ENCODE peak calls at places on chromosomes 5 and 9, in six cellular contexts. D is sigmoid colon, I is fibroblast of mammary gland, T is GM10248, M is AG10803, B is stomach. N is an unnamed sample.

GRCh38 chr5:119368238-119368630 is 12.4 kb downstream of the TNFAIP8 start:
- DNase-seq in D (no peak), I (no peak), T (no peak), M (no peak), B (no peak), N (peak; percentile 85)

GRCh38 chr5:64949331-64949730 is 180.6 kb downstream of the CWC27 start:
- DNase-seq in D (no peak), I (no peak), T (no peak), M (no peak), B (no peak), N (no peak)

GRCh38 chr5:150665044-150665443 is 4.0 kb downstream of the MYOZ3 start:
- DNase-seq in D (no peak), I (no peak), T (no peak), M (peak; percentile 54), B (no peak), N (no peak)

GRCh38 chr5:129046151-129046550 is 48.4 kb upstream of the ISOC1 start:
- DNase-seq in D (no peak), I (peak; percentile 57), T (no peak), M (no peak), B (no peak), N (no peak)

GRCh38 chr9:113302792-113303418 is at the start of gene RNF183:
- DNase-seq in D (no peak), I (no peak), T (no peak), M (no peak), B (peak; percentile 65), N (no peak)

GRCh38 chr5:34452170-34452828 is 203.8 kb upstream of the RAI14 start:
- DNase-seq in D (no peak), I (peak; percentile 69), T (no peak), M (peak; percentile 15), B (no peak), N (no peak)

GRCh38 chr5:144352318-144352717 is 181.6 kb downstream of the KCTD16 start:
- DNase-seq in D (no peak), I (no peak), T (no peak), M (no peak), B (no peak), N (no peak)

GRCh38 chr9:101673642-101674041 is 64.8 kb downstream of the GRIN3A start:
- DNase-seq in D (no peak), I (no peak), T (no peak), M (no peak), B (no peak), N (no peak)

GRCh38 chr9:131657890-131658752 is 81.8 kb downstream of the RAPGEF1 start:
- DNase-seq in D (no peak), I (peak; percentile 93), T (no peak), M (peak; percentile 89), B (no peak), N (peak; percentile 64)

GRCh38 chr9:1005043-1005667 is 28.7 kb downstream of the DMRT3 start:
- DNase-seq in D (no peak), I (peak; percentile 61), T (peak; percentile 54), M (peak; percentile 62), B (no peak), N (peak; percentile 38)

GRCh38 chr5:74895906-74896305 is 29.7 kb upstream of the FAM169A start:
- DNase-seq in D (no peak), I (peak; percentile 80), T (no peak), M (peak; percentile 72), B (peak; percentile 75), N (no peak)

GRCh38 chr5:160938532-160938931 is 86.5 kb upstream of the ATP10B start:
- DNase-seq in D (no peak), I (no peak), T (no peak), M (no peak), B (peak; percentile 68), N (no peak)

GRCh38 chr9:33682551-33682950 is 112.8 kb upstream of the PRSS3 start:
- DNase-seq in D (no peak), I (no peak), T (no peak), M (no peak), B (no peak), N (no peak)

GRCh38 chr9:30476826-30477225 is 1907.6 kb upstream of the ACO1 start:
- DNase-seq in D (no peak), I (no peak), T (no peak), M (no peak), B (no peak), N (no peak)

GRCh38 chr9:89171231-89171630 is 7.4 kb downstream of the SHC3 start:
- DNase-seq in D (no peak), I (no peak), T (no peak), M (no peak), B (no peak), N (no peak)

GRCh38 chr5:33048315-33048714 is 337.2 kb downstream of the NPR3 start:
- DNase-seq in D (no peak), I (no peak), T (no peak), M (no peak), B (no peak), N (no peak)

GRCh38 chr5:177309351-177310191 is 2.1 kb downstream of the MXD3 start:
- DNase-seq in D (peak; percentile 83), I (peak; percentile 70), T (peak; percentile 69), M (peak; percentile 59), B (peak; percentile 78), N (peak; percentile 82)

GRCh38 chr9:4081549-4081895 is 218.3 kb downstream of the GLIS3 start:
- DNase-seq in D (no peak), I (peak; percentile 35), T (no peak), M (no peak), B (no peak), N (no peak)

DNA sequence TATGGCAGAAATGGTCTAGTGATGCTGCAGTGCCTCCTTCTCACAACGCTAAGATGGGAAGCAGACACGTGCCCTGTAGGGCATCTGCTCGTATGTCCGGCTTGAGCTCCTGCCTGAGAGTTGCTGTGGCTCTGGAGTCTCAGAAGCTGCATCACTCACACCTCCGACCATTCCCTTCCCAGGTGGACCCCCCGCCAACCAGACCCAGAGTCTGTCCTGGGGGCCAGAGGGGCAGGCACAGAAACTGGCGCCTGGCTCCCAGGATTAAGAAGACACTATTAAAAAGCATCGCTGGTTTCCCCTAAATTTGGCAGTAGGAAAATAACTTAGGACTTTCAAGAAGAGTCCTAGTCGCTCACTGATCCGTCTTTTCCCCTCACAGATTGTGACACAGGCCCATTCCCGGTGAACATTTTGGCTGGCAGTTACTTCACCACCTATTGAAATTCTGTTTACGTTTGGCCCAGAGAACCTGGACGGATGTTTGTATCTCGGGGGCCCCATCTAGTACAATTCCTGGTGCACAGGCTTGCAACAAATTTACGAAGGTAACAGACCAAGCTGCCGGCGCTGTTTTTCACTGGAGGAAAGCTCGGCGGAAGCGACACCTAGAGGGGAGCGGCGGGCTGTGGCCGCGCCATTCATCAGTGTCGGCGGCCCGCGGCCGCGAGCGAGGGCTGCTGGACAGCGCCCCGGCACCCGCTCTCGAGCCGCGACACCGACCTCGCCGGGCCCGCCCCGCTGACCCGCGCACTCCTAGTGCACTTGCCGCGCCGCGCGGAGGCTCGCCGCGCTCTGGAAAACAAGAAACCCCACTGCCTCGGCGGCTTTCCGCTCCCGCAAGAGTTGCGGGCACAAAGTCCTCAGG is 1.6 kb downstream of the FSTL4 start:
- DNase-seq in D (no peak), I (peak; percentile 13), T (peak; percentile 73), M (peak; percentile 5), B (peak; percentile 76), N (peak; percentile 65)
- TF ChIP-seq CTCF in D (peak; percentile 24), I (peak; percentile 20), T (peak; percentile 43), M (peak; percentile 15), B (peak; percentile 45), N (peak; percentile 48)

GRCh38 chr9:5321058-5321457 is 16.5 kb upstream of the RLN2 start:
- DNase-seq in D (no peak), I (no peak), T (no peak), M (no peak), B (no peak), N (no peak)
- TF ChIP-seq CTCF in D (no peak), I (peak; percentile 14), T (no peak), M (peak; percentile 15), B (no peak), N (no peak)

GRCh38 chr5:76546497-76547102 is 76.6 kb downstream of the F2RL2 start:
- DNase-seq in D (no peak), I (no peak), T (peak; percentile 25), M (no peak), B (no peak), N (peak; percentile 57)

GRCh38 chr5:76542887-76543690 is 80.1 kb downstream of the F2RL2 start:
- DNase-seq in D (no peak), I (no peak), T (no peak), M (no peak), B (peak; percentile 42), N (peak; percentile 76)

GRCh38 chr5:76545184-76545583 is 78.0 kb downstream of the F2RL2 start:
- DNase-seq in D (no peak), I (no peak), T (no peak), M (no peak), B (no peak), N (no peak)

GRCh38 chr5:76542236-76542635 is 81.0 kb downstream of the F2RL2 start:
- DNase-seq in D (no peak), I (no peak), T (no peak), M (no peak), B (peak; percentile 62), N (no peak)

GRCh38 chr5:76544268-76544926 is 78.8 kb downstream of the F2RL2 start:
- DNase-seq in D (no peak), I (peak; percentile 29), T (peak; percentile 43), M (no peak), B (peak; percentile 76), N (peak; percentile 75)
- TF ChIP-seq CTCF in D (no peak), I (peak; percentile 45), T (peak; percentile 78), M (no peak), B (peak; percentile 63), N (peak; percentile 73)

DNA sequence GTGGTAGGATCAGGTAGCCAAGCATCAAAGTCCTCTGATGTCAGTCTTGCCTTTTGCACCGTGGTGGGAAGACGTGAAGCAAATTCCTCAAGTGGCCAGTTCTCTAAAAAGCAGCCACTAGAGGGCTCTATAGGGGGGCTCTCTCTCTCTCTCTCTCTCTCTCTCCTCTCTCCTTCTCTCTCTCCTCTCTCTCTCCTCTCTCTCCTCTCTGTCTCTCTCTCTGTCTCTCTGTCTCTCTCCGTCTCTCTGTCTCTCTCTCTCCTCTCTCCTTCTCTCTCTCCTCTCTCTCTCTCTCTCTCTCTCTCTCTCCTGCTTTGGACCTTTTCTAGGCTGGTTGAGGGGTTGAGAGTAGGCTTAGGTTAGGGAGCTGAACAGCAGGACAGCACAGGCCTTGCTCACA is 13.9 kb upstream of the OSMR start:
- DNase-seq in D (no peak), I (peak; percentile 69), T (peak; percentile 20), M (peak; percentile 62), B (no peak), N (peak; percentile 11)
- TF ChIP-seq CTCF in D (peak; percentile 54), I (peak; percentile 64), T (peak; percentile 40), M (peak; percentile 63), B (peak; percentile 82), N (peak; percentile 57)

N was measured in activated CD8-positive, alpha-beta T cell treated with anti-CD3 and anti-CD28 coated beads for 36 hours.